ENCODE peak calls at places on chromosomes 12 and 14, in six cellular contexts. N, A, R, E, W and T are unnamed samples.

GRCh38 chr14:52272375-52272774 is 4.9 kb downstream of the PTGDR start:
- DNase-seq in A (peak; percentile 18), N (no peak), E (no peak), W (no peak), R (no peak), T (peak; percentile 42)

GRCh38 chr12:7935773-7936581 is at the start of gene SLC2A3:
- DNase-seq in A (peak; percentile 39), E (peak; percentile 64), R (peak; percentile 65), N (no peak), W (peak; percentile 51), T (peak; percentile 92)

GRCh38 chr12:25458047-25458552 is 95.0 kb downstream of the LMNTD1 start:
- DNase-seq in N (no peak), E (no peak), R (no peak), W (no peak), A (no peak), T (no peak)

GRCh38 chr14:91249841-91250616 is 5.5 kb upstream of the GPR68 start:
- DNase-seq in A (peak; percentile 19), W (no peak), N (no peak), R (peak; percentile 79), E (no peak), T (peak; percentile 91)

GRCh38 chr12:53944907-53945847 is 6.5 kb downstream of the HOXC13 start:
- DNase-seq in N (no peak), A (no peak), E (no peak), W (no peak), R (no peak), T (no peak)

GRCh38 chr12:100963381-100963780 is 168.8 kb downstream of the ANO4 start:
- DNase-seq in R (no peak), E (no peak), W (peak; percentile 29), N (no peak), A (no peak), T (no peak)

GRCh38 chr12:62834406-62834805 is 100.5 kb downstream of the PPM1H start:
- DNase-seq in W (peak; percentile 73), R (no peak), A (no peak), N (no peak), E (peak; percentile 70), T (no peak)

GRCh38 chr12:2449586-2449985 is 345.2 kb upstream of the FKBP4 start:
- DNase-seq in E (no peak), A (no peak), R (no peak), N (no peak), W (no peak), T (no peak)

GRCh38 chr12:47205532-47206449 is 126.0 kb upstream of the AMIGO2 start:
- DNase-seq in R (no peak), N (no peak), E (no peak), A (peak; percentile 69), W (no peak), T (peak; percentile 62)

GRCh38 chr14:61977217-61977616 is 215.0 kb downstream of the SNAPC1 start:
- DNase-seq in R (no peak), N (no peak), E (no peak), W (no peak), A (no peak), T (no peak)

GRCh38 chr14:71426001-71426400 is 506.2 kb upstream of the RGS6 start:
- DNase-seq in E (no peak), R (no peak), W (no peak), A (no peak), N (no peak), T (no peak)

GRCh38 chr12:26143291-26143690 is 18.5 kb upstream of the BHLHE41 start:
- DNase-seq in N (no peak), R (no peak), W (no peak), E (no peak), A (no peak), T (no peak)

GRCh38 chr14:33254876-33255275 is 316.2 kb downstream of the NPAS3 start:
- DNase-seq in N (no peak), W (no peak), E (no peak), A (no peak), R (no peak), T (no peak)

GRCh38 chr14:102164241-102164641 is 24.5 kb downstream of the WDR20 start:
- DNase-seq in A (peak; percentile 59), N (no peak), E (no peak), W (no peak), R (no peak), T (peak; percentile 38)

GRCh38 chr14:81062816-81063215 is 107.4 kb downstream of the TSHR start:
- DNase-seq in N (no peak), A (peak; percentile 79), W (no peak), E (no peak), R (no peak), T (peak; percentile 44)

GRCh38 chr12:98653866-98654493 is 8.9 kb downstream of the APAF1 start:
- DNase-seq in E (no peak), N (no peak), R (no peak), W (no peak), A (peak; percentile 78), T (peak; percentile 79)

GRCh38 chr14:75886661-75887348 is 95.0 kb downstream of the TGFB3 start:
- DNase-seq in N (no peak), R (no peak), W (no peak), E (no peak), A (no peak), T (no peak)

GRCh38 chr12:1845427-1845826 is 25.1 kb downstream of the LRTM2 start:
- DNase-seq in W (no peak), R (no peak), E (peak; percentile 7), N (no peak), A (no peak), T (no peak)

GRCh38 chr12:53052419-53053222 is 2.8 kb downstream of the TNS2 start:
- DNase-seq in R (peak; percentile 45), A (peak; percentile 14), N (peak; percentile 93), W (peak; percentile 93), E (peak; percentile 92), T (no peak)

GRCh38 chr12:47120736-47121135 is 41.0 kb upstream of the AMIGO2 start:
- DNase-seq in E (no peak), A (no peak), W (no peak), N (no peak), R (no peak), T (no peak)

GRCh38 chr12:107359382-107359781 is 266.0 kb upstream of the CRY1 start:
- DNase-seq in E (no peak), A (no peak), R (no peak), W (no peak), N (no peak), T (no peak)

GRCh38 chr12:64004639-64005038 is 160.1 kb downstream of the SRGAP1 start:
- DNase-seq in A (no peak), N (no peak), E (no peak), R (no peak), W (no peak), T (no peak)

GRCh38 chr12:64256166-64256800 is 34.2 kb upstream of the KICS2 start:
- DNase-seq in A (peak; percentile 80), R (no peak), N (no peak), W (no peak), E (no peak), T (peak; percentile 64)

GRCh38 chr12:28346567-28346966 is 156.3 kb downstream of the CCDC91 start:
- DNase-seq in R (no peak), A (no peak), W (no peak), N (no peak), E (no peak), T (no peak)

GRCh38 chr14:23078692-23079116 is 16.2 kb downstream of the ACIN1 start:
- DNase-seq in N (no peak), E (peak; percentile 75), W (peak; percentile 66), A (no peak), R (no peak), T (peak; percentile 79)

GRCh38 chr14:23077962-23078361 is 17.0 kb downstream of the ACIN1 start:
- DNase-seq in W (no peak), N (no peak), R (no peak), E (no peak), A (no peak), T (no peak)

GRCh38 chr14:23074906-23075305 is 17.6 kb upstream of the CDH24 start:
- DNase-seq in R (no peak), W (no peak), E (no peak), A (no peak), N (no peak), T (no peak)

GRCh38 chr14:23079716-23080115 is 15.2 kb downstream of the ACIN1 start:
- DNase-seq in W (no peak), R (no peak), N (no peak), A (no peak), E (no peak), T (no peak)

DNA sequence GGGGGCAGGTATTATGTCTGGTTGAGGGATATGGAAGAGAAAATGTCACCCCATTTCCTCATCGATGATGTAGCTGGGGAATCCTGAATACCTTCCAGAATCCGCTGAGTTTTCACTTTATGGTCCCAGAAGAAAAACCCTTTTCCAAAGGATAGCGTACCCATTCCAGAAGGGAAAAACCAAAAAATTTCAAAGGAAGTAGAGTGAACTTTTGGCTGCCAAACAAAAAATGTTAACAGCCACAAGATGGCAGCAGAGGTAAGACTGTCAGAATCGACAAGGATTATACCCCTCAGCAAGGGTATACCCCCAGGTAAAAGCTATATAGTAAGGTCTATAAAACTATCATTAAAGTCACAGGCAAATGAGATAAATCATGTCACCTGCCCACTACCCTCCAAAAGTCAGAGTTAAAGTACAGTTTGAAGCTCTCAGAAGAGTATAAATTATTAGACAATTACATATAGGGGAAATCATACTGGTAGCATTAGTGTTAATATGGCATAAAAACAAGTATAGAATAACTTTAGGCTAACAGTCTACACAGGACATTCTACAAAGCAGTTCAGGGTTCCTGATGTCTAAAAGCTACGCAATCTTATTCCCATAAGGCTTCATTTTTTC is 18.0 kb downstream of the ACIN1 start:
- DNase-seq in E (no peak), A (no peak), R (no peak), N (no peak), W (no peak), T (peak; percentile 51)
- TF ChIP-seq POLR2A in E (no peak), A (no peak), R (no peak), N (no peak), W (no peak), T (no peak)

DNA sequence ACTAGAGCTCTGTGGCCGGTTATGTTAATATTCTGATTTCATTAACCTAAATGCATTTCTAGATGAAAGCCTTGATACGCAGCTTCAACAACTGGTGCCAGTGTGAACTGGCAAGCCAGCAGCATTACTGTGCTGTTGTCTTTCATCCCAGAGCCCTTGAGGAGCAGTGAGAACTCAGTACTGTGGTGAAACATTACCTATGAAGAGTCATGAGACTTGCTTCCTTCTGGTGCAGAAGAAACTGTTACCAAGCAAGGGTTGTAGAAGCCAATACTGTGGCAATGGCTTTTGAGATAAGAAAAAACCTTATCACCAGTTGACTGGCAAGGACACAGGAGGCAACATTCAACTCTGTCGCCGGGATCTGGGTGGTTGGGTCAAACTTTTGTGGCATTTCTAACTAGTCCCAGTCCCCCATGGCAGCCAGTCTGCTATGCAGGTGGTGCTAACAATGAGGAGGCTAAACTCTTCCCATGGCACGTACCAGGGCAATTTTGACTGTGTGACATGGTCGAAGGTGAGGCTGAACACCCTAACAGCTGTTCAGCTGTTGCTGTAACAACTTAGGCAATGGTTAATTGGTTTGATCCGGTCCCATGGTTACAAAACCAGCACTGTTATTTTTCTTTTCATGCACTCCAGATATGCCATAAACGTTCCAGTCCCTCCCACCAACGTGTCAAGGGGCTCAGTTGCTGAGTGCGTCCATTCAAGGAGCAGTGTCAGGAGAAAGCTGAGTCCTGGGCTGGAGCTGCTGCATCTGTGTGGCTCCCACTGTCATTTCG is 12.6 kb upstream of the LGALS3 start:
- DNase-seq in W (no peak), A (peak; percentile 78), N (no peak), E (no peak), R (no peak), T (no peak)
- TF ChIP-seq POLR2A in W (no peak), A (peak; percentile 82), N (no peak), E (no peak), R (no peak), T (no peak)

GRCh38 chr12:29783773-29784666 is at the start of gene TMTC1:
- DNase-seq in R (no peak), E (peak; percentile 74), W (peak; percentile 83), N (peak; percentile 91), A (no peak), T (no peak)
- TF ChIP-seq POLR2A in R (no peak), E (peak; percentile 82), W (no peak), N (no peak), A (no peak), T (no peak)

GRCh38 chr14:69767369-69767999 is 542 bp downstream of the SRSF5 start:
- DNase-seq in A (peak; percentile 98), W (peak; percentile 91), N (peak; percentile 96), E (peak; percentile 91), R (peak; percentile 84), T (peak; percentile 92)
- TF ChIP-seq POLR2A in A (peak; percentile 98), W (peak; percentile 53), N (no peak), E (peak; percentile 93), R (no peak), T (peak; percentile 50)